ENCODE peak calls at places on chromosomes 7 and 10, in nine cellular contexts. Q is H9, V is fibroblast of lung, B is hepatocyte, R is SK-N-SH, H is DND-41, K is GM12878, N is HCT116, S is K562. G is an unnamed sample.

GRCh38 chr7:95594185-95594584 is 2.1 kb downstream of the PDK4 start:
- DNase-seq in Q (no peak), V (no peak), B (no peak), R (no peak), H (no peak), K (no peak), N (no peak), S (no peak), G (no peak)

GRCh38 chr10:34985823-34986222 is 104.3 kb downstream of the CUL2 start:
- DNase-seq in Q (peak; percentile 60), V (no peak), B (no peak), R (no peak), H (no peak), K (no peak), N (no peak), S (no peak), G (peak; percentile 51)

GRCh38 chr7:85612514-85612913 is 425.7 kb upstream of the SEMA3D start:
- DNase-seq in Q (no peak), V (no peak), B (no peak), R (no peak), H (no peak), K (no peak), N (no peak), S (no peak), G (no peak)

GRCh38 chr10:78927257-78927995 is 141.3 kb upstream of the ZMIZ1 start:
- DNase-seq in Q (no peak), V (no peak), B (no peak), R (no peak), H (no peak), K (no peak), N (peak; percentile 68), S (no peak), G (no peak)

GRCh38 chr7:114944742-114945625 is 23.1 kb downstream of the MDFIC start:
- DNase-seq in Q (peak; percentile 34), V (peak; percentile 93), B (peak; percentile 63), R (no peak), H (no peak), K (no peak), N (no peak), S (no peak), G (peak; percentile 52)

GRCh38 chr7:135001390-135002165 is 15.3 kb downstream of the AGBL3 start:
- DNase-seq in Q (no peak), V (no peak), B (no peak), R (no peak), H (no peak), K (no peak), N (no peak), S (no peak), G (no peak)

GRCh38 chr10:101986277-101986971 is 69.5 kb downstream of the ARMH3 start:
- DNase-seq in Q (no peak), V (peak; percentile 20), B (no peak), R (peak; percentile 24), H (no peak), K (no peak), N (no peak), S (no peak), G (no peak)

GRCh38 chr10:127563718-127564553 is 14.8 kb downstream of the NPS start:
- DNase-seq in Q (peak; percentile 42), V (no peak), B (peak; percentile 29), R (peak; percentile 61), H (peak; percentile 39), K (no peak), N (peak; percentile 24), S (peak; percentile 13), G (peak; percentile 15)

GRCh38 chr7:50791921-50792341 is 9.2 kb upstream of the GRB10 start:
- DNase-seq in Q (no peak), V (peak; percentile 41), B (peak; percentile 45), R (no peak), H (no peak), K (no peak), N (no peak), S (peak; percentile 28), G (peak; percentile 9)

GRCh38 chr7:150378115-150378852 is 846 bp upstream of the ZNF775 start:
- DNase-seq in Q (peak; percentile 96), V (peak; percentile 80), B (peak; percentile 84), R (peak; percentile 75), H (peak; percentile 89), K (no peak), N (peak; percentile 19), S (peak; percentile 82), G (peak; percentile 94)

GRCh38 chr10:88080213-88080612 is 216.8 kb downstream of the PTEN start:
- DNase-seq in Q (no peak), V (peak; percentile 73), B (peak; percentile 65), R (no peak), H (no peak), K (no peak), N (no peak), S (no peak), G (no peak)

GRCh38 chr10:112126901-112127300 is 56.7 kb downstream of the GPAM start:
- DNase-seq in Q (no peak), V (no peak), B (no peak), R (no peak), H (no peak), K (no peak), N (no peak), S (no peak), G (no peak)

GRCh38 chr7:30330134-30331111 is 46.0 kb downstream of the ZNRF2 start:
- DNase-seq in Q (no peak), V (peak; percentile 28), B (no peak), R (no peak), H (peak; percentile 51), K (peak; percentile 74), N (no peak), S (peak; percentile 34), G (no peak)

GRCh38 chr7:70434376-70434775 is 697.6 kb upstream of the GALNT17 start:
- DNase-seq in Q (no peak), V (no peak), B (no peak), R (no peak), H (no peak), K (no peak), N (no peak), S (no peak), G (no peak)

GRCh38 chr10:123146013-123146891 is 1.7 kb upstream of the HMX2 start:
- DNase-seq in Q (no peak), V (no peak), B (no peak), R (peak; percentile 41), H (no peak), K (no peak), N (no peak), S (no peak), G (peak; percentile 71)

GRCh38 chr7:92808635-92809034 is 27.7 kb downstream of the CDK6 start:
- DNase-seq in Q (no peak), V (no peak), B (no peak), R (no peak), H (no peak), K (no peak), N (no peak), S (no peak), G (no peak)

GRCh38 chr7:92810242-92810611 is 26.1 kb downstream of the CDK6 start:
- DNase-seq in Q (no peak), V (peak; percentile 67), B (no peak), R (no peak), H (no peak), K (no peak), N (no peak), S (peak; percentile 76), G (no peak)

GRCh38 chr7:92813390-92814024 is 22.9 kb downstream of the CDK6 start:
- DNase-seq in Q (no peak), V (peak; percentile 72), B (no peak), R (no peak), H (peak; percentile 43), K (peak; percentile 82), N (no peak), S (no peak), G (no peak)

GRCh38 chr7:92809397-92810241 is 26.8 kb downstream of the CDK6 start:
- DNase-seq in Q (peak; percentile 43), V (peak; percentile 96), B (peak; percentile 85), R (no peak), H (peak; percentile 77), K (peak; percentile 92), N (peak; percentile 76), S (peak; percentile 93), G (peak; percentile 21)

DNA sequence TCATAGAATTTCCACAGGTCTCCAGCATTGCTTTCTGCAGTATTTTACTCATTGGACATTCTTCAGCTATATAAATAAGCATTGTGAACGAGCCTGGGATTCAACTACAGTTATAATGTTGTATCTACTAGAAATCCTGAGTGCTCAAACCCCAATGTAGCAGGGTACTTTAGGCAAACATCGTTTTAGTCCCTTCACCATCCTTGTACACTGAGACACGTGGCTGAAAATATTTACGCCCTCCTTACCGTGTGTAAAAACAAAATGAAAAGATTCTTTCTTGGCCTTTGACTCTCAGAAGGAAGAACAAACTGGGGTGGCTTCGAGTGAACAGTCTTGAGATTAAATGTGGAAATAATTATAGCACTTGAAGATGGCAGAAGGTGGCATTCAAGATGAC is 25.2 kb downstream of the CDK6 start:
- DNase-seq in Q (no peak), V (no peak), B (no peak), R (no peak), H (no peak), K (no peak), N (no peak), S (no peak), G (no peak)
- H4K20me1 ChIP-seq in Q (no peaks in the 10 kb centered on the region), V (no peaks in the 10 kb centered on the region), B (no peaks in the 10 kb centered on the region), R (peaks cover 26% of the 10 kb centered on the region), H (peaks cover 37% of the 10 kb centered on the region), K (no peaks in the 10 kb centered on the region), N (no peaks in the 10 kb centered on the region), S (no peaks in the 10 kb centered on the region), G (no peaks in the 10 kb centered on the region)

DNA sequence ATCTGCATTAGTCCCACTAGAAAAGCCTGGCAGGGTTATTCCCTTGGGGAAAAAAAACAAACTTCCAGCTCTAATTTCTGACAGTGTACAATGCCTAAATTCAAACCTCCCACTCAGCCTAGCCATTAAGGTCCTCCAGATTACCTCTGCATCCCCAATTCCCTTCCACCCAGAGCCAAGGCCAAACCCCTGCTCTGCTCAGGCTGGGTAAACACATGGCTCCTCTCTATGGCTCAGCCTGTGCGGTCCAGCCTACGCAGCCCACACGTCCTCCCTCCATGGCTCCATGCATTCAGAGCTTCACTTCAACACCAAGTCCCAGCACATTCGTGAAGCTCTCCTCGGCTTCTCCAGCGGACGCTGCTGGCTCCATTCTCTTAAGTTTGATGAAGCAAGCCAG is 5.2 kb downstream of the DLG5 start:
- DNase-seq in Q (no peak), V (no peak), B (no peak), R (no peak), H (no peak), K (no peak), N (no peak), S (no peak), G (no peak)
- H4K20me1 ChIP-seq in Q (no peaks in the 10 kb centered on the region), V (no peaks in the 10 kb centered on the region), B (peaks cover 53% of the 10 kb centered on the region), R (peaks cover 89% of the 10 kb centered on the region), H (peaks cover 40% of the 10 kb centered on the region), K (no peaks in the 10 kb centered on the region), N (no peaks in the 10 kb centered on the region), S (peaks cover 22% of the 10 kb centered on the region), G (peaks cover 69% of the 10 kb centered on the region)

DNA sequence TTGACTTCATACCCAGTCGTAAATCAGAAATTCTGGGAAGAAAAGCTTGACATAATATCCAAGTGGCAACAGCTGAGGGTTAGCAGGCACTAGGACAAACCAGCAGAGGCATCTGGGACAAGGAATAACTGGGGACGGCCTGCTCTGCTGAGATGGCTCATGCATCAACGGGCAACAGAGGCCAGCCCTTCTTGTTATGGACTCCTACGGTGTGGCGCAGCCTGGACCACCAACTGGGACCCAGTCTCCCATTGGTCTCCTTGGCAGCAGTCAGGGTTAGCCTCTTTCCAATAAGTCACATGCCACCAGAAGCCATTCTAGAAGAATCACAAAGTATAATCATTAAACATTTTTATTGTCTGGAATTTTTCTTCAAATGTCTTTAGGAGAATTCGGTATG is 15.0 kb downstream of the FGFR2 start:
- DNase-seq in Q (no peak), V (no peak), B (no peak), R (no peak), H (no peak), K (no peak), N (no peak), S (no peak), G (no peak)
- H4K20me1 ChIP-seq in Q (peaks cover 3% of the 10 kb centered on the region), V (no peaks in the 10 kb centered on the region), B (peaks cover 77% of the 10 kb centered on the region), R (no peaks in the 10 kb centered on the region), H (no peaks in the 10 kb centered on the region), K (no peaks in the 10 kb centered on the region), N (no peaks in the 10 kb centered on the region), S (no peaks in the 10 kb centered on the region), G (peaks cover 89% of the 10 kb centered on the region)

GRCh38 chr10:46014683-46015405 is 15.6 kb downstream of the NCOA4 start:
- DNase-seq in Q (no peak), V (peak; percentile 51), B (no peak), R (no peak), H (no peak), K (no peak), N (no peak), S (no peak), G (no peak)
- H4K20me1 ChIP-seq in Q (no peaks in the 10 kb centered on the region), V (no peaks in the 10 kb centered on the region), B (peaks cover 53% of the 10 kb centered on the region), R (peaks cover 23% of the 10 kb centered on the region), H (peaks cover 53% of the 10 kb centered on the region), K (no peaks in the 10 kb centered on the region), N (no peaks in the 10 kb centered on the region), S (peaks cover 14% of the 10 kb centered on the region), G (peaks cover 7% of the 10 kb centered on the region)